ENCODE peak calls at places on chromosomes 16 and 17, in eight cellular contexts. B is CD8-positive, alpha-beta T cell; K is OCI-M1; X is NCI-H82; C is IMR-90; F is HFF-Myc; L is NCI-H460; P is amniotic epithelial cell. I is an unnamed sample.

GRCh38 chr16:77977336-77977735 is 45.0 kb upstream of the CLEC3A start:
- DNase-seq in B (no peak), K (no peak), X (no peak), C (no peak), F (no peak), L (no peak), P (no peak), I (no peak)

GRCh38 chr16:79217375-79218011 is 383.0 kb downstream of the MAF start:
- DNase-seq in B (no peak), K (no peak), X (no peak), C (no peak), F (no peak), L (no peak), P (no peak), I (no peak)

GRCh38 chr16:75256059-75256870 is 4.8 kb upstream of the BCAR1 start:
- DNase-seq in B (no peak), K (no peak), X (peak), C (no peak), F (no peak), L (no peak), P (no peak), I (no peak)

GRCh38 chr16:50680907-50681885 is at the start of gene SNX20:
- DNase-seq in B (peak), K (no peak), X (no peak), C (no peak), F (no peak), L (no peak), P (no peak), I (no peak)

GRCh38 chr17:62791235-62792121 is 16.6 kb downstream of the MARCHF10 start:
- DNase-seq in B (no peak), K (peak), X (no peak), C (peak), F (peak), L (peak), P (peak), I (peak)

GRCh38 chr17:45432405-45433113 is at the start of gene ARHGAP27:
- DNase-seq in B (no peak), K (peak), X (no peak), C (no peak), F (no peak), L (no peak), P (no peak), I (peak)

GRCh38 chr17:4220655-4221054 is 43.1 kb downstream of the ANKFY1 start:
- DNase-seq in B (no peak), K (no peak), X (peak), C (peak), F (no peak), L (no peak), P (peak), I (no peak)

GRCh38 chr16:57062329-57062728 is 30.1 kb upstream of the CPNE2 start:
- DNase-seq in B (no peak), K (no peak), X (no peak), C (no peak), F (no peak), L (no peak), P (no peak), I (no peak)

GRCh38 chr17:41324180-41325075 is 8.9 kb upstream of the KRTAP17-1 start:
- DNase-seq in B (no peak), K (no peak), X (no peak), C (peak), F (no peak), L (no peak), P (peak), I (no peak)

GRCh38 chr16:11780988-11781680 is 15.9 kb downstream of the ZC3H7A start:
- DNase-seq in B (no peak), K (no peak), X (peak), C (peak), F (no peak), L (no peak), P (peak), I (no peak)

GRCh38 chr17:82664701-82665182 is 16.5 kb upstream of the WDR45B start:
- DNase-seq in B (no peak), K (no peak), X (no peak), C (no peak), F (no peak), L (no peak), P (no peak), I (no peak)

GRCh38 chr17:47741109-47741792 is 8.2 kb downstream of the TBX21 start:
- DNase-seq in B (no peak), K (no peak), X (no peak), C (no peak), F (no peak), L (no peak), P (no peak), I (no peak)

GRCh38 chr17:38560503-38561318 is 45.0 kb downstream of the SRCIN1 start:
- DNase-seq in B (no peak), K (peak), X (peak), C (peak), F (no peak), L (no peak), P (peak), I (peak)

GRCh38 chr17:3641014-3641413 is 4.5 kb downstream of the CTNS start:
- DNase-seq in B (no peak), K (no peak), X (no peak), C (no peak), F (no peak), L (no peak), P (no peak), I (no peak)

GRCh38 chr17:28193241-28193640 is 125.8 kb upstream of the TMEM97 start:
- DNase-seq in B (no peak), K (peak), X (peak), C (no peak), F (no peak), L (no peak), P (no peak), I (no peak)

GRCh38 chr17:27282054-27282501 is 11.8 kb upstream of the WSB1 start:
- DNase-seq in B (no peak), K (peak), X (no peak), C (peak), F (no peak), L (no peak), P (peak), I (peak)

GRCh38 chr17:58189436-58190146 is 2.9 kb upstream of the EPX start:
- DNase-seq in B (no peak), K (peak), X (no peak), C (peak), F (peak), L (peak), P (peak), I (peak)

GRCh38 chr17:60383379-60383778 is 8.6 kb downstream of the USP32 start:
- DNase-seq in B (no peak), K (peak), X (no peak), C (no peak), F (no peak), L (no peak), P (no peak), I (no peak)

GRCh38 chr16:81599034-81599744 is 154.6 kb downstream of the CMIP start:
- DNase-seq in B (no peak), K (no peak), X (peak), C (no peak), F (no peak), L (no peak), P (no peak), I (no peak)

GRCh38 chr16:9412362-9413311 is 321.2 kb downstream of the HAPSTR1 start:
- DNase-seq in B (no peak), K (no peak), X (no peak), C (no peak), F (no peak), L (no peak), P (no peak), I (no peak)

GRCh38 chr16:29811896-29812665 is at the start of gene PRRT2:
- DNase-seq in B (peak), K (peak), X (peak), C (peak), F (no peak), L (no peak), P (peak), I (no peak)

GRCh38 chr17:32350662-32351418 is 883 bp downstream of the ZNF207 start:
- DNase-seq in B (peak), K (peak), X (peak), C (peak), F (no peak), L (peak), P (peak), I (peak)

GRCh38 chr17:79913451-79913850 is 74.2 kb upstream of the CBX4 start:
- DNase-seq in B (no peak), K (no peak), X (no peak), C (no peak), F (no peak), L (no peak), P (no peak), I (no peak)

GRCh38 chr16:6656760-6657159 is 675.9 kb upstream of the RBFOX1 start:
- DNase-seq in B (no peak), K (no peak), X (no peak), C (no peak), F (no peak), L (no peak), P (no peak), I (no peak)

GRCh38 chr16:2447920-2448583 is 11.9 kb upstream of the TEDC2 start:
- DNase-seq in B (no peak), K (no peak), X (no peak), C (peak), F (no peak), L (no peak), P (peak), I (no peak)

GRCh38 chr17:15285466-15285865 is 20.3 kb upstream of the PMP22 start:
- DNase-seq in B (no peak), K (no peak), X (no peak), C (no peak), F (no peak), L (no peak), P (no peak), I (no peak)

GRCh38 chr17:71464241-71464640 is 656.6 kb upstream of the SOX9 start:
- DNase-seq in B (no peak), K (no peak), X (no peak), C (no peak), F (no peak), L (no peak), P (no peak), I (no peak)

GRCh38 chr16:68257906-68258800 is 6.2 kb upstream of the SLC7A6 start:
- DNase-seq in B (no peak), K (no peak), X (no peak), C (peak), F (no peak), L (no peak), P (peak), I (peak)

GRCh38 chr17:78255029-78255656 is 23.7 kb downstream of the TMEM235 start:
- DNase-seq in B (no peak), K (no peak), X (no peak), C (no peak), F (no peak), L (no peak), P (no peak), I (no peak)

GRCh38 chr17:45775576-45776011 is 8.5 kb upstream of the CRHR1 start:
- DNase-seq in B (no peak), K (no peak), X (peak), C (no peak), F (no peak), L (no peak), P (no peak), I (no peak)

GRCh38 chr17:12637015-12637414 is 28.7 kb upstream of the MYOCD start:
- DNase-seq in B (no peak), K (no peak), X (no peak), C (peak), F (peak), L (peak), P (peak), I (peak)

GRCh38 chr17:67585077-67585602 is 132.6 kb upstream of the NOL11 start:
- DNase-seq in B (no peak), K (no peak), X (peak), C (peak), F (no peak), L (no peak), P (peak), I (peak)

GRCh38 chr16:11350531-11351335 is 5.5 kb downstream of the RMI2 start:
- DNase-seq in B (no peak), K (no peak), X (no peak), C (peak), F (peak), L (no peak), P (peak), I (peak)

GRCh38 chr17:83037084-83037950 is 42.1 kb upstream of the METRNL start:
- DNase-seq in B (no peak), K (no peak), X (no peak), C (no peak), F (no peak), L (no peak), P (no peak), I (no peak)

GRCh38 chr17:5638596-5638995 is 54.3 kb upstream of the NLRP1 start:
- DNase-seq in B (no peak), K (no peak), X (no peak), C (no peak), F (no peak), L (no peak), P (no peak), I (no peak)

GRCh38 chr17:75694536-75694935 is 26.7 kb upstream of the ITGB4 start:
- DNase-seq in B (no peak), K (no peak), X (no peak), C (no peak), F (no peak), L (no peak), P (peak), I (no peak)

GRCh38 chr17:47729486-47729885 is 3.5 kb upstream of the TBX21 start:
- DNase-seq in B (no peak), K (no peak), X (no peak), C (no peak), F (no peak), L (no peak), P (no peak), I (no peak)

GRCh38 chr17:28527859-28528258 is 21.7 kb downstream of the FOXN1 start:
- DNase-seq in B (no peak), K (no peak), X (no peak), C (no peak), F (no peak), L (no peak), P (no peak), I (no peak)

GRCh38 chr17:73749337-73749807 is 105.1 kb upstream of the SDK2 start:
- DNase-seq in B (no peak), K (no peak), X (no peak), C (no peak), F (no peak), L (no peak), P (no peak), I (no peak)